ENCODE peak calls at places on chromosomes 2 and 18, in four cellular contexts. H is stomach, X is H1, Z is prostate gland. T is an unnamed sample.

GRCh38 chr18:50716902-50717301 is 102.9 kb downstream of the MRO start:
- DNase-seq in H (no peak), X (no peak), Z (no peak), T (no peak)

GRCh38 chr2:9797681-9798556 is 45.4 kb upstream of the TAF1B start:
- DNase-seq in H (no peak), X (no peak), Z (peak), T (no peak)

GRCh38 chr2:32865399-32866068 is 81.2 kb upstream of the LTBP1 start:
- DNase-seq in H (no peak), X (no peak), Z (no peak), T (no peak)

GRCh38 chr18:72828601-72829000 is 39.2 kb downstream of the NETO1 start:
- DNase-seq in H (no peak), X (no peak), Z (no peak), T (no peak)

GRCh38 chr2:195304310-195304709 is 352.7 kb upstream of the SLC39A10 start:
- DNase-seq in H (no peak), X (peak), Z (no peak), T (no peak)

GRCh38 chr2:44951714-44952113 is 10.2 kb downstream of the SIX3 start:
- DNase-seq in H (no peak), X (no peak), Z (no peak), T (no peak)

GRCh38 chr2:53353372-53354111 is 414.1 kb upstream of the CHAC2 start:
- DNase-seq in H (no peak), X (no peak), Z (no peak), T (no peak)

GRCh38 chr2:130759906-130760753 is 4.8 kb downstream of the AMER3 start:
- DNase-seq in H (no peak), X (no peak), Z (no peak), T (peak)

GRCh38 chr2:41207578-41207977 is 755.7 kb upstream of the SLC8A1 start:
- DNase-seq in H (no peak), X (no peak), Z (no peak), T (no peak)

GRCh38 chr2:177758591-177759371 is 313.8 kb downstream of the PDE11A start:
- DNase-seq in H (no peak), X (peak), Z (no peak), T (no peak)

GRCh38 chr2:240554767-240555493 is 2.9 kb downstream of the ANKMY1 start:
- DNase-seq in H (no peak), X (no peak), Z (peak), T (no peak)

GRCh38 chr2:240557808-240558207 is at the start of gene ANKMY1:
- DNase-seq in H (peak), X (no peak), Z (peak), T (no peak)

GRCh38 chr2:240555541-240556250 is 2.1 kb downstream of the ANKMY1 start:
- DNase-seq in H (no peak), X (no peak), Z (peak), T (no peak)

GRCh38 chr2:240557101-240557751 is 562 bp downstream of the ANKMY1 start:
- DNase-seq in H (no peak), X (no peak), Z (peak), T (no peak)

DNA sequence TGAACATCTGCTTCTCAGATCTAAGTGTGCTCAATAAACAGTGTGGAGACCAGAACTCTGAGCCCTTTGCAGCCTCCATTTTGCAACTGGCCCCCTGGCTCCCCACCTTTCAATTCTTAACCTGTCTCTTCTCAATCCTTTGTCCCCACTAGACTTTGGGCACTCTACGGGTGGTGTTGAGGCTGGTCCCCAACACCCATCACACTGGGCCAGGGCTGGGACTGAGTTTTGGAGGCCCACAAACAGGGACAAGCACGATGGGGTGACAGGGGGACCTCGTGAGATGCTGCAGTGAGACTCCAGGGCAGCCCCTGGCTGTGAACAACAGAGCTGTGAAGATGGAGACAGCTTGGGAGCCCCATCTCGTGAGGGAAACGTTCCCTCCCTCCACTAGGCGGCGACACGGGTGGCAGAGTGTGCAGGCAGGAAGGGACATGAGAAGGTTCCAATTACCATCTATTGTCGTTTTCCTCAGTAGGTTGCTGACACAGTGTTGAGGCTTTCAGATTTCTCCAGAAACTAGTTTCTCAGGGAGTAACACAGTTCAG is 1.2 kb downstream of the ANKMY1 start:
- DNase-seq in H (peak), X (no peak), Z (peak), T (no peak)
- TF ChIP-seq CTCF in H (peak), X (peak), Z (no peak), T (no peak)

DNA sequence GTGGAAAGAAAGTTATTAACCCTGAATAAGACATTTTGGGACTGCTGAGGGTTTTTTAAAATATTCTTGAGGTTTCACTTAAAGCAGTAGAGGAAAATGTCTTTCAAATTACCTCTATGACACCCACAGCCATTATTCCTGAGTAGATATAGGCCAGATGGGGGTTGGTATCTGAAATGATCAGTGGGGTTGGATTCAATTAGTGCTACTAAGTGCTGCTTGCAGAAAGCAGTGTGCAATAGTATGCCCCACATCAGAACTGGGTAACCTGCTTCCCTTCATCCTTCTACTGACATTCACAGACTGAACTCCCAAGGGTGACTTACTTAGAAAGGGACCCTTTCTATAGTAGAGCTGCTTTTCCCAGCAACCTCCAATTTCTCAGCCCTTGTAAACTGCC is 7.3 kb upstream of the ETAA1 start:
- DNase-seq in H (no peak), X (no peak), Z (no peak), T (no peak)
- TF ChIP-seq POLR2AphosphoS5 in H (no peak), X (no peak), Z (no peak), T (no peak)

GRCh38 chr2:205563646-205564045 is 118.7 kb upstream of the NRP2 start:
- DNase-seq in H (no peak), X (no peak), Z (no peak), T (no peak)
- TF ChIP-seq CTCF in H (no peak), X (peak), Z (no peak), T (no peak)

GRCh38 chr18:36176739-36177138 is 10.6 kb upstream of the MOCOS start:
- DNase-seq in H (no peak), X (no peak), Z (no peak), T (no peak)

GRCh38 chr18:36181898-36182506 is 5.3 kb upstream of the MOCOS start:
- DNase-seq in H (no peak), X (no peak), Z (no peak), T (no peak)

GRCh38 chr18:36177913-36178312 is 9.4 kb upstream of the MOCOS start:
- DNase-seq in H (no peak), X (no peak), Z (no peak), T (no peak)

GRCh38 chr18:36181386-36181785 is 5.9 kb upstream of the MOCOS start:
- DNase-seq in H (no peak), X (no peak), Z (no peak), T (no peak)

GRCh38 chr18:36179562-36180334 is 7.5 kb upstream of the MOCOS start:
- DNase-seq in H (peak), X (no peak), Z (peak), T (no peak)
- TF ChIP-seq POLR2AphosphoS5 in H (no peak), X (no peak), Z (peak), T (peak)

GRCh38 chr18:9362869-9363268 is 28.3 kb downstream of the TWSG1 start:
- DNase-seq in H (no peak), X (no peak), Z (no peak), T (no peak)

GRCh38 chr18:9364242-9364641 is 29.7 kb downstream of the TWSG1 start:
- DNase-seq in H (no peak), X (no peak), Z (no peak), T (no peak)

GRCh38 chr18:9365406-9365805 is 30.8 kb downstream of the TWSG1 start:
- DNase-seq in H (no peak), X (no peak), Z (no peak), T (no peak)

GRCh38 chr18:9361191-9361590 is 26.6 kb downstream of the TWSG1 start:
- DNase-seq in H (no peak), X (no peak), Z (no peak), T (no peak)

GRCh38 chr18:9366126-9366714 is 31.6 kb downstream of the TWSG1 start:
- DNase-seq in H (peak), X (peak), Z (peak), T (no peak)
- TF ChIP-seq CTCF in H (peak), X (peak), Z (no peak), T (peak)

GRCh38 chr18:53451902-53452301 is 772.6 kb downstream of the MBD2 start:
- DNase-seq in H (no peak), X (no peak), Z (no peak), T (no peak)
- TF ChIP-seq POLR2AphosphoS5 in H (no peak), X (no peak), Z (no peak), T (no peak)

GRCh38 chr2:240397542-240397916 is 37.9 kb upstream of the GPC1 start:
- DNase-seq in H (no peak), X (no peak), Z (no peak), T (no peak)
- TF ChIP-seq CTCF in H (no peak), X (no peak), Z (no peak), T (no peak)

DNA sequence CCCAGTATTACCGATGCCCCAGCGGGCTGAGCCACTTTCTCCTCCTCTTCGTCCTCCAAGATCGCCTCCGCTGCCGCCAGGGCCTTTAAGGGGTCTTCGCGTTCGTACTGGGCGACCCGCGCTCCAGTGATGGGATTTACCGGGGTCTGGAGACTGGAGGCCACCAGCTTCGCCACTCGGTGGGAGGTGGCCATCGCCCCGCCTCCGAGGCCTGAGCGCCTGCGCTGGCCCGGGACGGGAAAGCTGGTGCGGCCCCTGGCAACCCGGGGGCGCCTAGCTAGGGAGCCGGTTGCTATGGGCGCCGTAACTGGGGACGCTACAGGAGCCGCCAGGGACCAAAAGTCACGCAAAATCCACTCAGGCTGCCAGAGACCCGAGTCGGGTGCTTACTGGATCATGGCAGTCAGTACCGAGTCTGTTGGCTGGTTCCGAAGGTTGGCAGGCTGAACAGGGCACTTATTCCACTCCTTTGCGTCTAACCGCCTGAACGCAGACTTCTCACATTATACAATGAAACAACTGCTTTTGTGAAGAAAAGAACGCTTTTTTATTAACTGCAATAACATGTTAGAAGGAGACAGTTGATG is at the start of gene FAM161A:
- DNase-seq in H (peak), X (peak), Z (peak), T (peak)
- TF ChIP-seq POLR2AphosphoS5 in H (peak), X (peak), Z (peak), T (peak)

DNA sequence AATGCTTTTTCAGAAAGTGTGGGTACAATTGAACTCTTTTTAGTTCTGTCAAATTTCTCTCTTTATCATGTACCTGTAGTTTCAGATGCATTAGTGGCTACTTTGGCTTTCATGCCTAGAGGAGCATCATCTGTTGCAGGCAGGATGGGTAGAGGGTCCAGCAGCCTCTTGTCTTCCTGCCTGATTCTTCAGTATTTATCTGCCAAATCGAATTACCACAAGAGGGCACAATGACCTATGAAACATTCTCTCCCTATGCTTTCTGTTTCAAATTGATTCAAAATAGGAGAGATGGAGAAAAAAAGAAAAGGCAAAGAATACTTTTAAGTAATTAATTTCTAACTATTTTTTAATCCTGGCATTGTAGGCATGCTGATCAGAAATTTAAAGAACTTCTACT is 477.2 kb downstream of the TRIB2 start:
- DNase-seq in H (no peak), X (no peak), Z (no peak), T (no peak)
- TF ChIP-seq CTCF in H (no peak), X (peak), Z (no peak), T (no peak)